ENCODE peak calls at places on chromosomes 11 and 22, in six cellular contexts. Y is breast epithelium, T is A549, S is spleen, Q is heart left ventricle, F is prostate gland. G is an unnamed sample.

GRCh38 chr11:88414981-88415391 is 77.5 kb upstream of the CTSC start:
- DNase-seq in Y (no peak), T (no peak), S (no peak), Q (no peak), F (no peak), G (no peak)

GRCh38 chr22:26512149-26512793 is at the start of gene TFIP11:
- DNase-seq in Y (peak), T (peak), S (peak), Q (peak), F (peak), G (peak)

GRCh38 chr22:50326959-50327710 is at the start of gene DENND6B:
- DNase-seq in Y (no peak), T (peak), S (peak), Q (peak), F (peak), G (peak)

GRCh38 chr22:27752771-27753170 is 48.8 kb downstream of the MN1 start:
- DNase-seq in Y (no peak), T (no peak), S (peak), Q (peak), F (no peak), G (peak)

GRCh38 chr11:66706989-66707388 is 22.0 kb downstream of the SPTBN2 start:
- DNase-seq in Y (no peak), T (no peak), S (no peak), Q (no peak), F (no peak), G (no peak)

GRCh38 chr11:77560605-77561004 is 29.1 kb upstream of the AQP11 start:
- DNase-seq in Y (no peak), T (no peak), S (no peak), Q (no peak), F (no peak), G (no peak)

GRCh38 chr22:44728761-44729261 is 23.6 kb upstream of the ARHGAP8 start:
- DNase-seq in Y (no peak), T (no peak), S (no peak), Q (peak), F (no peak), G (no peak)

GRCh38 chr11:12205330-12205729 is 94.9 kb downstream of the MICAL2 start:
- DNase-seq in Y (no peak), T (no peak), S (no peak), Q (no peak), F (no peak), G (no peak)

GRCh38 chr11:65316979-65317786 is 2.5 kb downstream of the CDC42EP2 start:
- DNase-seq in Y (peak), T (no peak), S (no peak), Q (peak), F (peak), G (peak)

GRCh38 chr11:80593981-80594380 is 1153.2 kb upstream of the TENM4 start:
- DNase-seq in Y (no peak), T (no peak), S (no peak), Q (no peak), F (peak), G (no peak)

GRCh38 chr11:119474682-119475596 is 52.0 kb upstream of the THY1 start:
- DNase-seq in Y (no peak), T (peak), S (no peak), Q (peak), F (peak), G (peak)

GRCh38 chr22:35523167-35523928 is 17.3 kb upstream of the RASD2 start:
- DNase-seq in Y (no peak), T (no peak), S (no peak), Q (no peak), F (peak), G (peak)

GRCh38 chr11:89737116-89737515 is 27.0 kb downstream of the TRIM77 start:
- DNase-seq in Y (no peak), T (no peak), S (no peak), Q (no peak), F (no peak), G (no peak)

GRCh38 chr11:32830413-32830738 is 649 bp downstream of the PRRG4 start:
- DNase-seq in Y (peak), T (no peak), S (no peak), Q (no peak), F (peak), G (no peak)

GRCh38 chr22:36334081-36334831 is 53.5 kb downstream of the MYH9 start:
- DNase-seq in Y (no peak), T (no peak), S (peak), Q (peak), F (peak), G (no peak)

GRCh38 chr11:132352497-132352896 is 982.1 kb downstream of the NTM start:
- DNase-seq in Y (no peak), T (no peak), S (no peak), Q (no peak), F (no peak), G (no peak)

GRCh38 chr11:93905384-93905783 is 55.0 kb upstream of the VSTM5 start:
- DNase-seq in Y (no peak), T (no peak), S (no peak), Q (no peak), F (no peak), G (no peak)

GRCh38 chr11:35629914-35630313 is 11.7 kb downstream of the FJX1 start:
- DNase-seq in Y (no peak), T (peak), S (no peak), Q (no peak), F (no peak), G (no peak)

GRCh38 chr11:2100361-2101170 is 38.6 kb downstream of the IGF2 start:
- DNase-seq in Y (peak), T (no peak), S (peak), Q (peak), F (no peak), G (no peak)

GRCh38 chr11:94134651-94135512 is 6.2 kb downstream of the PANX1 start:
- DNase-seq in Y (no peak), T (no peak), S (no peak), Q (peak), F (no peak), G (peak)

GRCh38 chr11:33970984-33971466 is 79.1 kb upstream of the LMO2 start:
- DNase-seq in Y (no peak), T (peak), S (no peak), Q (peak), F (peak), G (peak)

GRCh38 chr11:37442576-37442975 is 844.5 kb upstream of the RAG2 start:
- DNase-seq in Y (no peak), T (no peak), S (no peak), Q (no peak), F (no peak), G (no peak)

GRCh38 chr11:86360775-86361395 is 13.8 kb upstream of the CCDC81 start:
- DNase-seq in Y (no peak), T (peak), S (no peak), Q (no peak), F (no peak), G (no peak)

GRCh38 chr11:46352063-46352841 is 5.0 kb downstream of the DGKZ start:
- DNase-seq in Y (no peak), T (no peak), S (peak), Q (peak), F (no peak), G (no peak)

GRCh38 chr11:36151933-36152580 is 137.2 kb downstream of the COMMD9 start:
- DNase-seq in Y (no peak), T (no peak), S (no peak), Q (no peak), F (no peak), G (no peak)

GRCh38 chr22:38220653-38221386 is 19.0 kb downstream of the MAFF start:
- DNase-seq in Y (no peak), T (no peak), S (no peak), Q (no peak), F (no peak), G (no peak)

GRCh38 chr11:119538748-119539147 is 115.8 kb upstream of the THY1 start:
- DNase-seq in Y (no peak), T (no peak), S (no peak), Q (no peak), F (no peak), G (no peak)

GRCh38 chr11:115488945-115489344 is 15.3 kb downstream of the CADM1 start:
- DNase-seq in Y (no peak), T (peak), S (no peak), Q (no peak), F (no peak), G (no peak)

GRCh38 chr11:125083312-125084056 is 20.4 kb downstream of the SLC37A2 start:
- DNase-seq in Y (no peak), T (no peak), S (no peak), Q (no peak), F (no peak), G (peak)

GRCh38 chr22:40123387-40123786 is 54.3 kb upstream of the TNRC6B start:
- DNase-seq in Y (no peak), T (no peak), S (no peak), Q (peak), F (no peak), G (no peak)

GRCh38 chr22:41555325-41555724 is 5.5 kb upstream of the CSDC2 start:
- DNase-seq in Y (no peak), T (no peak), S (no peak), Q (no peak), F (no peak), G (no peak)

GRCh38 chr11:96188625-96189006 is 154.4 kb downstream of the MAML2 start:
- DNase-seq in Y (no peak), T (no peak), S (no peak), Q (no peak), F (no peak), G (no peak)

GRCh38 chr11:32414925-32415324 is 20.4 kb downstream of the WT1 start:
- DNase-seq in Y (no peak), T (no peak), S (no peak), Q (no peak), F (no peak), G (no peak)

GRCh38 chr11:9180784-9181183 is 84.4 kb downstream of the DENND5A start:
- DNase-seq in Y (no peak), T (no peak), S (no peak), Q (no peak), F (no peak), G (no peak)

GRCh38 chr11:43644626-43645299 is 35.8 kb upstream of the HSD17B12 start:
- DNase-seq in Y (no peak), T (no peak), S (no peak), Q (no peak), F (no peak), G (no peak)

GRCh38 chr11:43646767-43647166 is 33.8 kb upstream of the HSD17B12 start:
- DNase-seq in Y (no peak), T (no peak), S (no peak), Q (no peak), F (no peak), G (no peak)

GRCh38 chr11:43649921-43650320 is 30.6 kb upstream of the HSD17B12 start:
- DNase-seq in Y (no peak), T (no peak), S (no peak), Q (no peak), F (no peak), G (no peak)

GRCh38 chr11:43648888-43649287 is 31.6 kb upstream of the HSD17B12 start:
- DNase-seq in Y (no peak), T (no peak), S (no peak), Q (no peak), F (no peak), G (no peak)

GRCh38 chr11:43649501-43649900 is 31.0 kb upstream of the HSD17B12 start:
- DNase-seq in Y (no peak), T (no peak), S (no peak), Q (no peak), F (no peak), G (no peak)
- TF ChIP-seq CTCF in Y (no peak), T (no peak), S (no peak), Q (no peak), F (no peak), G (no peak)

GRCh38 chr22:19848298-19849224 is 6.1 kb downstream of the GNB1L start:
- DNase-seq in Y (no peak), T (peak), S (no peak), Q (no peak), F (no peak), G (no peak)
- TF ChIP-seq POLR2A in Y (no peak), T (no peak), S (no peak), Q (no peak), F (no peak), G (no peak)

GRCh38 chr11:70661763-70662501 is 263.6 kb downstream of the CTTN start:
- DNase-seq in Y (no peak), T (no peak), S (no peak), Q (peak), F (no peak), G (no peak)

GRCh38 chr11:70663815-70664214 is 265.5 kb downstream of the CTTN start:
- DNase-seq in Y (no peak), T (no peak), S (no peak), Q (no peak), F (no peak), G (no peak)

GRCh38 chr11:70660889-70661197 is 262.5 kb downstream of the CTTN start:
- DNase-seq in Y (no peak), T (no peak), S (no peak), Q (no peak), F (no peak), G (no peak)

GRCh38 chr11:70660059-70660888 is 261.9 kb downstream of the CTTN start:
- DNase-seq in Y (no peak), T (no peak), S (no peak), Q (no peak), F (no peak), G (no peak)

DNA sequence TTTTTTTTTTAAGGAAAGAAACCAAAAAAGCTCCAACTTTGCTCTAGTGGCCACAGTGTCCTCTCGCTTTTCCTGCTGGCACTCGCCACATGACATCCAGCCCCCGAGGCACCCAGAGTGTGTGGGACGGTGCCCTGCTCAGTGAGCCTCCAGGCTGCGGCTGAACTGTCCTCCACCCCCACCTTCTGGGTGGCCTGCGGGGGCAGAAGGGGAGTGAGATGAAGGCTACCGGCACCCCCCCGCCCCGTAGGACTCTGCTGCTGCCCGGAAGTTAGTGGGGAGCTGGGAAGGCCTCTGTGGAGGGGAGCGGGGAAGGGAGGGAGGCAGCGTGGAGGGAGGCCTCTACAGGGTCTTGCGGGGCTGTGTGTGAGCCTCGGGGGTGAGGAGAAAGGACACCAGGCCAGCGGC is 264.4 kb downstream of the CTTN start:
- DNase-seq in Y (no peak), T (no peak), S (no peak), Q (no peak), F (no peak), G (no peak)
- H3K4me3 ChIP-seq in Y (peak), T (no peak), S (no peak), Q (no peak), F (no peak), G (no peak)

DNA sequence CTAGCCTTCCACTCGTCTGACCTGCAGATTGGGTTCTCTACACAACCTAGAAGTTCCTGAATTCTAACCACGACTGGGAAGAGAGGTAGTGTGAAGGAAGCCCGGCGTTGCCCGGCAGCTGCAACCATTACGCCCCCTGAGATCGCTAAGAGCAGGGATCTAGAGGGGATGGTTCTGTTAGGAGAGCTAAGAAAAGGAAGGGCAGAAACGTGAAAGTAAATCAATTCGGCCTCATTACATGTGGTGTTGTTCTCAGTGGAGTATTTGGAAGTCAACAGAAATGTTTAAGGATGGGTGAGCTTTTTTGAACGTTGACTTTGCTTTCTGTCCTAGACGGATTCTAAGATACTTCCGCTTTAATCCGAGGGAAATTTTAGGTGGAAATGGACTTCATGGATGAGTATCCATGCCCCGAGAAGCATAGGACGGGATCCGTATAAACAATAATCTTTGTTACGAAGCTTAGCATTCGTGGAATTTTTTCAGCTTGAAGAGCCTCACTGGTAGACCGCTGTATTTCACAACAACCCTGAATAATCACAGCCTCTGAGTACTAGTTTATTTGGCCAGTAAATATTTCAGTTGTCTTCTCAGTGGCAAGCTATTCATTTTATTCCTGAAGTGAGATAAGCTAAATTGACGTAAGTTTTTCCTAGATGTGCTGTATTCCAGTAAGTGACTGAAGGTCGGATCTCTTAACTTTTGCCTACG is 629 bp downstream of the ATP5MG start:
- DNase-seq in Y (no peak), T (peak), S (no peak), Q (no peak), F (no peak), G (no peak)
- TF ChIP-seq CTCF in Y (no peak), T (no peak), S (peak), Q (no peak), F (no peak), G (no peak)

DNA sequence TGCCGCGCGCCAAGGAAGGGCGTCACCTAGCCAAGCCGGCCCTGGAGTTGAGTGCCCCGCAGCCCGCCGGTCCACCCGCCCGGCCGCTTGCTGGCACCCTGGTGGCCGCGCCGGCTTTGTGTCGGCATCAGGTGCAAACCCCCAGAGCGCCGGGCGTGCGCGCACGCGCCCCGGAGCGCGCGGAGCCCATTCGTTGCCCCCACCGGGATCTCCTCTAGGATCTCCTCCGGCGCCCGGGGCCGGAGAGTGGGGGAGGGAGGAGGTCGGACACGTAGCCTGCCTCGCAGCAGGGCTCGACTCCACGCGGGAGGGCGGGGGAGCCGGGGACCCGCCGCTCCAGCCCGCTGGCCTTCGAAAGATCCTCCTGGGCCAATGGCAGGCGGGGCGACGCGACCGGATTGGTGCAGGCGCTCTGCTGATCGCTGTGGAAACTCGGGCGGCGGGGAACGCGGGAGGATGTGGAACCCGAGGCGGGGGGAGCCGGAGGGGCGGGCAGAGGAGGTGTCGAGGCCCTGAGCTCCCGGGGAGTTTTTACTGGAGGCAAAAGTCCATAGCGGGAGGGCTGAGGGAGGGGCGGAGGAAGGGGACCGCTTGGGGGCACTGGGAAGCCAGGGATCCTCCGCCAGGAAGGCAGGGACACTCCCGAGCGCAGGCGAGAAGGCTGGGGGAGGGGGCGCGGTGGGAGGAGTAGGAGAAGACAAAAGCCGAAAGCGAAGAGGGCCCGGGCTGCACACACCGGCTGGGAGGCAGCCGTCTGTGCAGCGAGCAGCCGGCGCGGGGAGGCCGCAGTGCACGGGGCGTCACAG is at the start of gene FADS2:
- DNase-seq in Y (no peak), T (peak), S (peak), Q (peak), F (peak), G (peak)
- TF ChIP-seq POLR2A in Y (no peak), T (peak), S (no peak), Q (no peak), F (peak), G (no peak)

GRCh38 chr22:46734830-46735453 is 3.1 kb downstream of the CERK start:
- DNase-seq in Y (no peak), T (no peak), S (peak), Q (no peak), F (no peak), G (peak)
- H3K4me3 ChIP-seq in Y (peak), T (no peak), S (no peak), Q (no peak), F (no peak), G (no peak)